ENCODE peak calls at places on chromosomes 3 and 15, in eight cellular contexts. E, G, H, A, V, B, S and M are unnamed samples.

GRCh38 chr3:29247088-29247745 is 33.7 kb upstream of the RBMS3 start:
- DNase-seq in E (no peak), G (no peak), H (no peak), A (no peak), V (no peak), B (no peak), S (no peak), M (no peak)

GRCh38 chr3:27431116-27431515 is 53.1 kb downstream of the SLC4A7 start:
- DNase-seq in E (peak), G (no peak), H (no peak), A (no peak), V (no peak), B (no peak), S (no peak), M (peak)

GRCh38 chr3:12235691-12236090 is 53.2 kb upstream of the PPARG start:
- DNase-seq in E (no peak), G (no peak), H (no peak), A (no peak), V (no peak), B (no peak), S (no peak), M (no peak)

GRCh38 chr3:105823149-105823866 is 45.5 kb downstream of the CBLB start:
- DNase-seq in E (peak), G (no peak), H (no peak), A (no peak), V (no peak), B (no peak), S (no peak), M (no peak)

GRCh38 chr15:63504979-63505841 is 817 bp downstream of the USP3 start:
- DNase-seq in E (no peak), G (no peak), H (peak), A (peak), V (peak), B (peak), S (peak), M (no peak)

GRCh38 chr3:134211797-134212196 is 38.9 kb downstream of the RYK start:
- DNase-seq in E (no peak), G (peak), H (peak), A (no peak), V (no peak), B (peak), S (peak), M (no peak)

GRCh38 chr3:2727566-2728318 is 382.4 kb downstream of the IL5RA start:
- DNase-seq in E (no peak), G (no peak), H (no peak), A (no peak), V (no peak), B (no peak), S (no peak), M (no peak)

GRCh38 chr15:70783610-70784021 is 20.3 kb upstream of the UACA start:
- DNase-seq in E (no peak), G (no peak), H (no peak), A (no peak), V (no peak), B (no peak), S (no peak), M (no peak)

GRCh38 chr3:30548605-30549004 is 57.8 kb upstream of the TGFBR2 start:
- DNase-seq in E (no peak), G (no peak), H (no peak), A (no peak), V (no peak), B (peak), S (no peak), M (no peak)

GRCh38 chr3:58054652-58055051 is 46.4 kb downstream of the FLNB start:
- DNase-seq in E (no peak), G (no peak), H (no peak), A (no peak), V (no peak), B (no peak), S (no peak), M (no peak)

GRCh38 chr3:5007873-5008272 is 28.6 kb downstream of the BHLHE40 start:
- DNase-seq in E (no peak), G (no peak), H (no peak), A (no peak), V (no peak), B (no peak), S (no peak), M (no peak)

GRCh38 chr3:132255041-132255745 is 62.0 kb upstream of the ACP3 start:
- DNase-seq in E (no peak), G (no peak), H (no peak), A (peak), V (no peak), B (no peak), S (no peak), M (peak)

GRCh38 chr3:121707531-121708273 is 41.8 kb downstream of the GOLGB1 start:
- DNase-seq in E (no peak), G (no peak), H (no peak), A (no peak), V (no peak), B (no peak), S (no peak), M (no peak)

GRCh38 chr15:47715856-47716445 is 1.4 kb upstream of the SEMA6D start:
- DNase-seq in E (no peak), G (no peak), H (no peak), A (peak), V (no peak), B (no peak), S (peak), M (no peak)

GRCh38 chr3:39000008-39000450 is 51.7 kb downstream of the SCN11A start:
- DNase-seq in E (no peak), G (peak), H (peak), A (no peak), V (no peak), B (no peak), S (no peak), M (peak)

GRCh38 chr3:100210777-100211145 is 50.0 kb upstream of the TBC1D23 start:
- DNase-seq in E (no peak), G (no peak), H (no peak), A (no peak), V (no peak), B (no peak), S (no peak), M (no peak)

GRCh38 chr3:39910828-39911464 is 101.5 kb downstream of the MYRIP start:
- DNase-seq in E (no peak), G (no peak), H (no peak), A (no peak), V (no peak), B (no peak), S (no peak), M (no peak)

GRCh38 chr3:57500506-57500905 is 43.6 kb downstream of the DNAH12 start:
- DNase-seq in E (no peak), G (no peak), H (no peak), A (no peak), V (no peak), B (no peak), S (no peak), M (no peak)

GRCh38 chr3:73055583-73056364 is 5.7 kb upstream of the EBLN2 start:
- DNase-seq in E (no peak), G (no peak), H (no peak), A (no peak), V (no peak), B (no peak), S (no peak), M (no peak)

GRCh38 chr3:111373239-111373638 is 168.8 kb upstream of the CD96 start:
- DNase-seq in E (no peak), G (no peak), H (no peak), A (no peak), V (no peak), B (no peak), S (no peak), M (no peak)

GRCh38 chr3:149023951-149024350 is 32.6 kb downstream of the GYG1 start:
- DNase-seq in E (no peak), G (no peak), H (no peak), A (no peak), V (no peak), B (no peak), S (no peak), M (peak)

GRCh38 chr15:67792250-67792942 is 32.9 kb upstream of the SKOR1 start:
- DNase-seq in E (no peak), G (no peak), H (no peak), A (no peak), V (no peak), B (no peak), S (no peak), M (no peak)

GRCh38 chr15:99446565-99447496 is 119.0 kb upstream of the MEF2A start:
- DNase-seq in E (no peak), G (no peak), H (no peak), A (no peak), V (no peak), B (no peak), S (peak), M (no peak)

GRCh38 chr3:70811880-70812279 is 499.4 kb upstream of the MDFIC2 start:
- DNase-seq in E (no peak), G (no peak), H (no peak), A (no peak), V (no peak), B (peak), S (peak), M (no peak)

GRCh38 chr3:25820372-25820771 is 30.5 kb downstream of the OXSM start:
- DNase-seq in E (peak), G (no peak), H (no peak), A (no peak), V (no peak), B (no peak), S (no peak), M (peak)

GRCh38 chr15:39918688-39919385 is 1.2 kb downstream of the GPR176 start:
- DNase-seq in E (peak), G (no peak), H (no peak), A (no peak), V (no peak), B (no peak), S (no peak), M (peak)

GRCh38 chr3:186038360-186038759 is 70.5 kb downstream of the ETV5 start:
- DNase-seq in E (no peak), G (no peak), H (no peak), A (no peak), V (no peak), B (no peak), S (no peak), M (no peak)

GRCh38 chr3:86837871-86838270 is 153.1 kb downstream of the VGLL3 start:
- DNase-seq in E (no peak), G (no peak), H (no peak), A (no peak), V (no peak), B (no peak), S (no peak), M (no peak)

GRCh38 chr3:176953106-176954080 is 243.9 kb downstream of the TBL1XR1 start:
- DNase-seq in E (no peak), G (no peak), H (no peak), A (no peak), V (no peak), B (no peak), S (peak), M (no peak)

GRCh38 chr15:63917588-63918316 is 84.0 kb upstream of the HERC1 start:
- DNase-seq in E (no peak), G (no peak), H (no peak), A (no peak), V (no peak), B (no peak), S (peak), M (no peak)

GRCh38 chr15:32677238-32677750 is 35.8 kb downstream of the SCG5 start:
- DNase-seq in E (no peak), G (no peak), H (no peak), A (no peak), V (no peak), B (no peak), S (no peak), M (no peak)

GRCh38 chr3:186976802-186977201 is 46.5 kb downstream of the ST6GAL1 start:
- DNase-seq in E (no peak), G (no peak), H (no peak), A (no peak), V (no peak), B (no peak), S (no peak), M (no peak)

GRCh38 chr3:50853936-50854335 is 179.2 kb downstream of the DOCK3 start:
- DNase-seq in E (no peak), G (no peak), H (no peak), A (no peak), V (no peak), B (no peak), S (no peak), M (peak)